ENCODE peak calls at places on chromosomes 6 and 20, in six cellular contexts. Y is pancreas; S is CD8-positive, alpha-beta memory T cell; C is right cardiac atrium; H is ovary; E is right atrium auricular region. R is an unnamed sample.

GRCh38 chr6:154039231-154039842 is at the start of gene OPRM1:
- DNase-seq in Y (peak; percentile 68), S (no peak), C (peak; percentile 40), H (no peak), E (no peak), R (peak; percentile 28)

GRCh38 chr6:148521586-148521985 is 178.9 kb downstream of the SASH1 start:
- DNase-seq in Y (no peak), S (no peak), C (no peak), H (no peak), E (no peak), R (no peak)

GRCh38 chr20:50304501-50304856 is 113.8 kb downstream of the CEBPB start:
- DNase-seq in Y (no peak), S (no peak), C (peak; percentile 81), H (peak; percentile 89), E (no peak), R (peak; percentile 87)

GRCh38 chr20:48750941-48751620 is 76.7 kb downstream of the PREX1 start:
- DNase-seq in Y (no peak), S (peak; percentile 70), C (peak; percentile 76), H (no peak), E (peak; percentile 69), R (peak; percentile 78)

GRCh38 chr20:45817652-45818194 is 5.3 kb downstream of the UBE2C start:
- DNase-seq in Y (no peak), S (no peak), C (no peak), H (no peak), E (no peak), R (no peak)

GRCh38 chr6:6471276-6471675 is 117.2 kb upstream of the LY86 start:
- DNase-seq in Y (no peak), S (no peak), C (no peak), H (no peak), E (no peak), R (no peak)

GRCh38 chr6:143286280-143286795 is 164.2 kb downstream of the ADAT2 start:
- DNase-seq in Y (no peak), S (no peak), C (no peak), H (no peak), E (no peak), R (no peak)

GRCh38 chr6:90444125-90444745 is 142.6 kb downstream of the MAP3K7 start:
- DNase-seq in Y (no peak), S (no peak), C (no peak), H (no peak), E (no peak), R (no peak)

GRCh38 chr6:42831237-42831636 is 48.2 kb upstream of the RPL7L1 start:
- DNase-seq in Y (no peak), S (no peak), C (no peak), H (no peak), E (no peak), R (no peak)

GRCh38 chr6:11496152-11497060 is 41.1 kb upstream of the TMEM170B start:
- DNase-seq in Y (peak; percentile 78), S (peak; percentile 79), C (peak; percentile 31), H (peak; percentile 58), E (peak; percentile 75), R (peak; percentile 33)

GRCh38 chr6:157579467-157580031 is 198.6 kb downstream of the ZDHHC14 start:
- DNase-seq in Y (no peak), S (no peak), C (no peak), H (no peak), E (no peak), R (no peak)

GRCh38 chr20:64011366-64011779 is 24.6 kb upstream of the C20orf204 start:
- DNase-seq in Y (no peak), S (no peak), C (no peak), H (no peak), E (no peak), R (no peak)

GRCh38 chr6:7106752-7107577 is 796 bp upstream of the RREB1 start:
- DNase-seq in Y (peak; percentile 37), S (peak; percentile 80), C (peak; percentile 47), H (peak; percentile 68), E (no peak), R (peak; percentile 56)

GRCh38 chr20:25739615-25740320 is 43.1 kb upstream of the ZNF337 start:
- DNase-seq in Y (no peak), S (no peak), C (no peak), H (no peak), E (no peak), R (no peak)

GRCh38 chr20:16444056-16444777 is 129.0 kb downstream of the KIF16B start:
- DNase-seq in Y (no peak), S (no peak), C (no peak), H (no peak), E (no peak), R (no peak)

GRCh38 chr20:33668087-33668790 is 1.5 kb downstream of the ACTL10 start:
- DNase-seq in Y (no peak), S (no peak), C (no peak), H (no peak), E (no peak), R (no peak)
- H3K4me1 ChIP-seq in Y (no peaks in the 10 kb centered on the region), S (peaks cover 30% of the 10 kb centered on the region), C (no peaks in the 10 kb centered on the region), H (peaks cover 18% of the 10 kb centered on the region), E (no peaks in the 10 kb centered on the region), R (peaks cover 63% of the 10 kb centered on the region)

GRCh38 chr6:118712955-118713354 is 61.6 kb upstream of the CEP85L start:
- DNase-seq in Y (no peak), S (no peak), C (no peak), H (no peak), E (no peak), R (no peak)

GRCh38 chr6:118718903-118719302 is 67.5 kb upstream of the CEP85L start:
- DNase-seq in Y (no peak), S (no peak), C (no peak), H (no peak), E (no peak), R (no peak)

GRCh38 chr6:118717106-118717505 is 65.7 kb upstream of the CEP85L start:
- DNase-seq in Y (no peak), S (no peak), C (no peak), H (no peak), E (no peak), R (no peak)

GRCh38 chr6:118719351-118720124 is 68.1 kb upstream of the CEP85L start:
- DNase-seq in Y (no peak), S (peak; percentile 47), C (no peak), H (no peak), E (no peak), R (no peak)

GRCh38 chr6:118715371-118715770 is 64.0 kb upstream of the CEP85L start:
- DNase-seq in Y (no peak), S (no peak), C (no peak), H (no peak), E (no peak), R (no peak)
- H3K4me1 ChIP-seq in Y (peaks cover under 1% of the 10 kb centered on the region), S (peaks cover 50% of the 10 kb centered on the region), C (no peaks in the 10 kb centered on the region), H (peaks cover 4% of the 10 kb centered on the region), E (no peaks in the 10 kb centered on the region), R (no peaks in the 10 kb centered on the region)

GRCh38 chr6:34457747-34458462 is 8.0 kb upstream of the PACSIN1 start:
- DNase-seq in Y (no peak), S (no peak), C (no peak), H (no peak), E (no peak), R (no peak)
- H3K4me1 ChIP-seq in Y (no peaks in the 10 kb centered on the region), S (no peaks in the 10 kb centered on the region), C (no peaks in the 10 kb centered on the region), H (no peaks in the 10 kb centered on the region), E (no peaks in the 10 kb centered on the region), R (no peaks in the 10 kb centered on the region)

GRCh38 chr20:17558154-17558940 is 11.5 kb upstream of the DSTN start:
- DNase-seq in Y (peak; percentile 37), S (no peak), C (peak; percentile 61), H (no peak), E (peak; percentile 85), R (no peak)
- H3K4me1 ChIP-seq in Y (peaks cover 19% of the 10 kb centered on the region), S (no peaks in the 10 kb centered on the region), C (peaks cover 5% of the 10 kb centered on the region), H (peaks cover 9% of the 10 kb centered on the region), E (no peaks in the 10 kb centered on the region), R (peaks cover 46% of the 10 kb centered on the region)

GRCh38 chr6:71404967-71405278 is 116.3 kb downstream of the OGFRL1 start:
- DNase-seq in Y (no peak), S (no peak), C (no peak), H (no peak), E (no peak), R (no peak)

GRCh38 chr6:71403422-71404134 is 115.0 kb downstream of the OGFRL1 start:
- DNase-seq in Y (no peak), S (no peak), C (no peak), H (no peak), E (no peak), R (no peak)

GRCh38 chr6:71405416-71405815 is 116.8 kb downstream of the OGFRL1 start:
- DNase-seq in Y (no peak), S (no peak), C (no peak), H (no peak), E (no peak), R (no peak)

GRCh38 chr6:71402101-71402500 is 113.5 kb downstream of the OGFRL1 start:
- DNase-seq in Y (no peak), S (no peak), C (no peak), H (no peak), E (no peak), R (no peak)

DNA sequence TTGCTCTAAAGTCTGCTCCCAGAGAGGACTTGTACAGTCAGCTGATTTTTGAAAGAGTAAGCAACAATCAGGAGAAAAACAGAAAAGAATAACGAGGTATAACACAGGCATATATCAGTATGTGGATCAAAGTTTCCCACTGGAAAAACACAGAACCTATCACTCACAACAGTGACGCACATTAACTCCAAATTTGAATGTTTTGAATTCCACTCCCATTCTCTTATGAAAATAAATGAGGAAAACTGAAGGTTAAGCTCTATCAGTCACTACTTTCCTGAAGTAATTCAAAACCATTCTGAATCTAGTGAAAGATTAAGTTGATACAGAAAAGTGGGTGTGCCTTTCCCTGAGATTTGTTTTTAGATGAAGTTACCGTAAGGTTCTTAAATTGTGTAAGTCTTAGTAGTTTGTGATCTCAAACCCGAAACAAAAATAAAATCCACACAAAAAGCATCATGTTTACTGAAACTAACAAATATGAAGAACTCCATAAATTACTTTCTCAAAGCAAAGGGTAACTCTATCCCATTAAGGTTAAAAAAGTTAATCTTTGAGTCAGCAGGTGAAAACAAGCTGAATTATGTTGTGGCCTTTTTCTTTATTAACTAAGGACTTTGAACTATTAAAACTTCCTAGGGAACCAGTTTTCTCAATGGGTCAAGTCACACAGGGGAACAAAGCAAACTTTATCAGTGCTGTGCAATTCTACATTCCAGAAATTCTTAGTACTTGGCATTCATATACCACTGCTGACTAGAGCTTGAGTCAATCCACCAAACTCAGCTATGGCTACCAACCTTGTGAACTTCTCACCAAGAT is 115.7 kb downstream of the OGFRL1 start:
- DNase-seq in Y (no peak), S (no peak), C (no peak), H (no peak), E (no peak), R (no peak)
- H3K4me1 ChIP-seq in Y (peaks cover 19% of the 10 kb centered on the region), S (no peaks in the 10 kb centered on the region), C (peaks cover 8% of the 10 kb centered on the region), H (peaks cover 2% of the 10 kb centered on the region), E (no peaks in the 10 kb centered on the region), R (peaks cover 66% of the 10 kb centered on the region)

GRCh38 chr20:3814928-3815495 is 5.3 kb upstream of the AP5S1 start:
- DNase-seq in Y (no peak), S (no peak), C (no peak), H (no peak), E (no peak), R (no peak)
- H3K4me1 ChIP-seq in Y (peaks cover 36% of the 10 kb centered on the region), S (peaks cover 85% of the 10 kb centered on the region), C (peaks cover 14% of the 10 kb centered on the region), H (peaks cover 11% of the 10 kb centered on the region), E (no peaks in the 10 kb centered on the region), R (peaks cover 32% of the 10 kb centered on the region)

DNA sequence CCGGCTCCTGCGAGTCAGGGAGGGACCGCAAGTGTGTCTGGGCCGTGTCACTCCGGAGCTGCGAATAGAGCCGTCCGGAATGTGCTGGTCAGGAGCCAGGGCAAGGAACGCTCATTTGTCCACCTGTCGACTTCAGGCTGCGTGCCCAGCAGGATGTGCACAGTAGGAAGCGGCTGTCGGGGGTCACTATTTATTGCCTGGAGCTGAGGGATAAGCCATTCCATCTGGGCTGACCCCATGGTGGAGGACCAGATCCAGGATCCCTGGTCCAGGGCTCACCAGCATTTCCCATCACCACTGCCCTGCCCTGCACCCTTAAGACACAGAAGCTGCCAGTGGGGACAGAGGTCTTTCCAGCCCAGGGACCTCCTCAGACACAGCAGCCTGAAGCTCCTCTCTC is 14.7 kb downstream of the NTSR1 start:
- DNase-seq in Y (peak; percentile 76), S (peak; percentile 25), C (no peak), H (no peak), E (no peak), R (no peak)
- H3K4me1 ChIP-seq in Y (no peaks in the 10 kb centered on the region), S (peaks cover 5% of the 10 kb centered on the region), C (no peaks in the 10 kb centered on the region), H (no peaks in the 10 kb centered on the region), E (no peaks in the 10 kb centered on the region), R (no peaks in the 10 kb centered on the region)

R was measured in heart left ventricle.